ENCODE peak calls at places on chromosome 2, in four cellular contexts. T, W, R and K are unnamed samples.

GRCh38 chr2:203673933-203674332 is 32.5 kb upstream of the CD28 start:
- DNase-seq in T (peak), W (no peak), R (no peak), K (no peak)

GRCh38 chr2:179614121-179614520 is 247.3 kb downstream of the ZNF385B start:
- DNase-seq in T (peak), W (no peak), R (no peak), K (no peak)

GRCh38 chr2:233079953-233080835 is 20.1 kb downstream of the INPP5D start:
- DNase-seq in T (no peak), W (no peak), R (no peak), K (no peak)

GRCh38 chr2:119472749-119473148 is 41.1 kb downstream of the TMEM37 start:
- DNase-seq in T (no peak), W (no peak), R (no peak), K (no peak)

GRCh38 chr2:64751286-64752260 is 97.9 kb upstream of the SERTAD2 start:
- DNase-seq in T (peak), W (peak), R (peak), K (peak)

GRCh38 chr2:163011035-163011434 is 172.5 kb upstream of the KCNH7 start:
- DNase-seq in T (no peak), W (no peak), R (no peak), K (no peak)

GRCh38 chr2:118003396-118003824 is 10.5 kb downstream of the CCDC93 start:
- DNase-seq in T (peak), W (peak), R (peak), K (peak)

GRCh38 chr2:171939754-171940093 is 17.5 kb downstream of the HAT1 start:
- DNase-seq in T (no peak), W (no peak), R (no peak), K (no peak)

GRCh38 chr2:134198006-134198634 is 55.8 kb upstream of the MGAT5 start:
- DNase-seq in T (peak), W (no peak), R (no peak), K (no peak)